ENCODE peak calls at places on chromosomes 16 and 17, in six cellular contexts. One of them, this sample, is unnamed.

GRCh38 chr16:19524356-19524865 is 669 bp downstream of the CCP110 start:
- DNase-seq in uterus: no peak
- DNase-seq in thoracic aorta: no peak
- DNase-seq in SK-N-SH: peak; percentile 19
- DNase-seq in AG04450: no peak
- DNase-seq in osteocyte: no peak
- DNase-seq in this sample: no peak

GRCh38 chr16:68072038-68072695 is 13.0 kb upstream of the NFATC3 start:
- DNase-seq in uterus: peak; percentile 68
- DNase-seq in thoracic aorta: no peak
- DNase-seq in SK-N-SH: no peak
- DNase-seq in AG04450: no peak
- DNase-seq in osteocyte: peak; percentile 81
- DNase-seq in this sample: no peak

GRCh38 chr17:44997733-44998520 is 29.8 kb upstream of the C1QL1 start:
- DNase-seq in uterus: no peak
- DNase-seq in thoracic aorta: no peak
- DNase-seq in SK-N-SH: no peak
- DNase-seq in AG04450: no peak
- DNase-seq in osteocyte: no peak
- DNase-seq in this sample: no peak

GRCh38 chr17:4742629-4743028 is 2.9 kb upstream of the CXCL16 start:
- DNase-seq in uterus: no peak
- DNase-seq in thoracic aorta: no peak
- DNase-seq in SK-N-SH: no peak
- DNase-seq in AG04450: no peak
- DNase-seq in osteocyte: no peak
- DNase-seq in this sample: no peak

GRCh38 chr16:3149630-3150345 is 15.0 kb downstream of the ZNF213 start:
- DNase-seq in uterus: peak; percentile 60
- DNase-seq in thoracic aorta: no peak
- DNase-seq in SK-N-SH: peak; percentile 87
- DNase-seq in AG04450: no peak
- DNase-seq in osteocyte: no peak
- DNase-seq in this sample: no peak

GRCh38 chr17:46853896-46854444 is 2.6 kb downstream of the WNT9B start:
- DNase-seq in uterus: no peak
- DNase-seq in thoracic aorta: no peak
- DNase-seq in SK-N-SH: no peak
- DNase-seq in AG04450: no peak
- DNase-seq in osteocyte: no peak
- DNase-seq in this sample: no peak

GRCh38 chr17:4375039-4375748 is 8.7 kb upstream of the UBE2G1 start:
- DNase-seq in uterus: no peak
- DNase-seq in thoracic aorta: no peak
- DNase-seq in SK-N-SH: no peak
- DNase-seq in AG04450: no peak
- DNase-seq in osteocyte: no peak
- DNase-seq in this sample: no peak

GRCh38 chr17:3602499-3602898 is 6.7 kb downstream of the TRPV1 start:
- DNase-seq in uterus: no peak
- DNase-seq in thoracic aorta: no peak
- DNase-seq in SK-N-SH: peak; percentile 61
- DNase-seq in AG04450: no peak
- DNase-seq in osteocyte: no peak
- DNase-seq in this sample: no peak

GRCh38 chr17:12683299-12683698 is 17.6 kb downstream of the MYOCD start:
- DNase-seq in uterus: no peak
- DNase-seq in thoracic aorta: no peak
- DNase-seq in SK-N-SH: no peak
- DNase-seq in AG04450: no peak
- DNase-seq in osteocyte: no peak
- DNase-seq in this sample: no peak

GRCh38 chr16:11114366-11115164 is 141.4 kb downstream of the SOCS1 start:
- DNase-seq in uterus: no peak
- DNase-seq in thoracic aorta: no peak
- DNase-seq in SK-N-SH: no peak
- DNase-seq in AG04450: no peak
- DNase-seq in osteocyte: no peak
- DNase-seq in this sample: no peak

GRCh38 chr17:968812-969766 is 10.5 kb downstream of the NXN start:
- DNase-seq in uterus: no peak
- DNase-seq in thoracic aorta: no peak
- DNase-seq in SK-N-SH: peak; percentile 34
- DNase-seq in AG04450: no peak
- DNase-seq in osteocyte: no peak
- DNase-seq in this sample: no peak

GRCh38 chr16:81995651-81996050 is 15.6 kb downstream of the SDR42E1 start:
- DNase-seq in uterus: no peak
- DNase-seq in thoracic aorta: no peak
- DNase-seq in SK-N-SH: no peak
- DNase-seq in AG04450: no peak
- DNase-seq in osteocyte: no peak
- DNase-seq in this sample: no peak

GRCh38 chr16:81997738-81998137 is 13.5 kb downstream of the SDR42E1 start:
- DNase-seq in uterus: peak; percentile 45
- DNase-seq in thoracic aorta: no peak
- DNase-seq in SK-N-SH: no peak
- DNase-seq in AG04450: peak; percentile 11
- DNase-seq in osteocyte: no peak
- DNase-seq in this sample: no peak

GRCh38 chr16:81996664-81997529 is 14.4 kb downstream of the SDR42E1 start:
- DNase-seq in uterus: peak; percentile 25
- DNase-seq in thoracic aorta: no peak
- DNase-seq in SK-N-SH: no peak
- DNase-seq in AG04450: no peak
- DNase-seq in osteocyte: no peak
- DNase-seq in this sample: peak; percentile 20

DNA sequence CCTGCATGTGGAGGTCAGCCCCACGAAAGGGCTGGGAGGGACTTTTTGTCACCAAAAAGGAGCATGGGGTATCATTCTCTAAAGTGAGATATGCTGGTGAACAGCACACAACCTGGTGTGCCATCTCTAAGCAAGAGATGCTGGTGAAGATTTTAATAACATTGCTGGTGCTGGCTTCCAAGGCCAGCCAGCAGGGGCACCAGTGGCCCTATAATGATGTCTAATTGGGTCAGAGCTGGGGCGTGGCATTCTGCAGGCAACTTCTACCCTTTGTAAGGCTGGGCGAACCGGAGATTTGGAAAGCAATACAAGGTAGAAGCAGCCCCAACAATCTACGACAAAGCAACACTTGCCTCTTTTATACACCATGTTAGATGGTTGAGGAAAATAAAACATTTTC is 16.8 kb downstream of the SDR42E1 start:
- DNase-seq in uterus: no peak
- DNase-seq in thoracic aorta: no peak
- DNase-seq in SK-N-SH: no peak
- DNase-seq in AG04450: no peak
- DNase-seq in osteocyte: no peak
- DNase-seq in this sample: no peak
- TF ChIP-seq CTCF in uterus: no peak
- TF ChIP-seq CTCF in thoracic aorta: no peak
- TF ChIP-seq CTCF in SK-N-SH: peak; percentile 30
- TF ChIP-seq CTCF in AG04450: no peak
- TF ChIP-seq CTCF in osteocyte: no peak
- TF ChIP-seq CTCF in this sample: peak; percentile 24

DNA sequence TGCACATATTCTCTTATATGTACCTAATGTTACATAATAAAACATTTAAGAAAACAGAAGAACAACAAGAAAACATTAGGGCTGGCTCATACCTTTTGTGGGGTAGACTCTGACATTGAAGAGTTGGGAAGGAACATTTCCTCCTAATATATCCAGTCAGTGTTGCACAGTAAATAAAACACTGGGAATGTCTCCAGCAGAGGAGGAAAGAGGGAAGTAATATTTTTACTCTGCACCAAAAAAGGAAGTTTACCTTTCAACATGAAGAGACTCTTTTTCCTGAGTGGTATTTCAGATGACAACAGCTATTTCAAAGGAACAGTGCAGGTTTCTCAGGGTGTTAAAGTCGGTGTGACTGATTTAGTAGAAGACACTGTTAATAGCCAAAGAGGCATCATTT is 31.9 kb downstream of the EPN2 start:
- DNase-seq in uterus: no peak
- DNase-seq in thoracic aorta: no peak
- DNase-seq in SK-N-SH: no peak
- DNase-seq in AG04450: no peak
- DNase-seq in osteocyte: no peak
- DNase-seq in this sample: no peak
- TF ChIP-seq CTCF in uterus: no peak
- TF ChIP-seq CTCF in thoracic aorta: no peak
- TF ChIP-seq CTCF in SK-N-SH: no peak
- TF ChIP-seq CTCF in AG04450: no peak
- TF ChIP-seq CTCF in osteocyte: no peak
- TF ChIP-seq CTCF in this sample: no peak

GRCh38 chr17:70938311-70938710 is 769.0 kb downstream of the KCNJ2 start:
- DNase-seq in uterus: no peak
- DNase-seq in thoracic aorta: no peak
- DNase-seq in SK-N-SH: no peak
- DNase-seq in AG04450: no peak
- DNase-seq in osteocyte: no peak
- DNase-seq in this sample: no peak
- TF ChIP-seq CTCF in uterus: no peak
- TF ChIP-seq CTCF in thoracic aorta: no peak
- TF ChIP-seq CTCF in SK-N-SH: no peak
- TF ChIP-seq CTCF in AG04450: no peak
- TF ChIP-seq CTCF in osteocyte: no peak
- TF ChIP-seq CTCF in this sample: no peak

GRCh38 chr16:31009894-31010293 is 544 bp downstream of the STX1B start:
- DNase-seq in uterus: no peak
- DNase-seq in thoracic aorta: no peak
- DNase-seq in SK-N-SH: peak; percentile 69
- DNase-seq in AG04450: no peak
- DNase-seq in osteocyte: no peak
- DNase-seq in this sample: no peak
- TF ChIP-seq CTCF in uterus: no peak
- TF ChIP-seq CTCF in thoracic aorta: no peak
- TF ChIP-seq CTCF in SK-N-SH: peak; percentile 38
- TF ChIP-seq CTCF in AG04450: peak; percentile 18
- TF ChIP-seq CTCF in osteocyte: no peak
- TF ChIP-seq CTCF in this sample: peak; percentile 16

DNA sequence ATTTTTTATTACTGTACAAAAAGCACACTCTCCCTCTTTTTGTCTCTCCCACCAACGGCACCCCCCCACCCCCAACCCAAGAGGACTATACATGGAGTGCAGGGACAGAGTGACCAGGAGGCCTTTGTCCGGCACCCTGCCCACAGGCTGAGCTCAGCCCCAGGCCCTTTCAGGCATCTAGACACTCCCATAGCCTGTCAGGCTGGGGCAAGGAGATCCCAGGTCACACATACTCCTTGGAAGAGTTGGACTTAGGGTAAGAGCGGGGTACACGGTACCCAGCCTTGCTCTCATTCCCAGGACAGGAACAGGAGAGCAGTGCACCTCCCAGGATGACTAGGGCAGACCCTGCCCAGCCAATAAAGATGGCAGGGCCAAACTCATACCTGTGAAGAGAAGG is 2.1 kb downstream of the CLDN7 start:
- DNase-seq in uterus: no peak
- DNase-seq in thoracic aorta: no peak
- DNase-seq in SK-N-SH: peak; percentile 16
- DNase-seq in AG04450: no peak
- DNase-seq in osteocyte: no peak
- DNase-seq in this sample: no peak
- TF ChIP-seq CTCF in uterus: no peak
- TF ChIP-seq CTCF in thoracic aorta: no peak
- TF ChIP-seq CTCF in SK-N-SH: no peak
- TF ChIP-seq CTCF in AG04450: no peak
- TF ChIP-seq CTCF in osteocyte: no peak
- TF ChIP-seq CTCF in this sample: no peak

GRCh38 chr17:31457391-31458234 is 66.1 kb downstream of the RAB11FIP4 start:
- DNase-seq in uterus: no peak
- DNase-seq in thoracic aorta: no peak
- DNase-seq in SK-N-SH: no peak
- DNase-seq in AG04450: no peak
- DNase-seq in osteocyte: no peak
- DNase-seq in this sample: no peak
- TF ChIP-seq CTCF in uterus: no peak
- TF ChIP-seq CTCF in thoracic aorta: no peak
- TF ChIP-seq CTCF in SK-N-SH: no peak
- TF ChIP-seq CTCF in AG04450: no peak
- TF ChIP-seq CTCF in osteocyte: no peak
- TF ChIP-seq CTCF in this sample: no peak

This sample was measured in HFF-Myc.